ENCODE peak calls at places on chromosomes 12 and 14, in four cellular contexts. S is fibroblast of lung, Z is left ventricle myocardium inferior, V is GM12878. Y is an unnamed sample.

GRCh38 chr12:75656650-75657049 is 145.2 kb upstream of the KRR1 start:
- DNase-seq in S (peak; percentile 88), Z (no peak), V (no peak), Y (no peak)

GRCh38 chr14:82488473-82488872 is 954.8 kb upstream of the SEL1L start:
- DNase-seq in S (no peak), Z (no peak), V (no peak), Y (no peak)

GRCh38 chr12:27615331-27615891 is 80.8 kb upstream of the REP15 start:
- DNase-seq in S (peak; percentile 89), Z (no peak), V (no peak), Y (no peak)

GRCh38 chr14:94054401-94054800 is 26.6 kb downstream of the DDX24 start:
- DNase-seq in S (no peak), Z (no peak), V (no peak), Y (no peak)

GRCh38 chr12:107512391-107512790 is 173.2 kb upstream of the PWP1 start:
- DNase-seq in S (peak; percentile 46), Z (no peak), V (no peak), Y (no peak)

GRCh38 chr14:61586539-61587396 is 108.5 kb upstream of the HIF1A start:
- DNase-seq in S (peak; percentile 73), Z (no peak), V (no peak), Y (no peak)

GRCh38 chr14:104998801-104999200 is 13.2 kb downstream of the CLBA1 start:
- DNase-seq in S (no peak), Z (no peak), V (no peak), Y (no peak)

GRCh38 chr12:55072093-55072492 is 52.3 kb downstream of the NEUROD4 start:
- DNase-seq in S (peak; percentile 5), Z (peak; percentile 55), V (no peak), Y (peak; percentile 76)

GRCh38 chr12:110640275-110641025 is 26.5 kb downstream of the TCTN1 start:
- DNase-seq in S (no peak), Z (peak; percentile 74), V (no peak), Y (no peak)

GRCh38 chr12:30166416-30166815 is 382.7 kb upstream of the TMTC1 start:
- DNase-seq in S (peak; percentile 82), Z (no peak), V (no peak), Y (no peak)

GRCh38 chr14:69355955-69356321 is 42.2 kb downstream of the ERH start:
- DNase-seq in S (peak; percentile 84), Z (no peak), V (no peak), Y (no peak)

GRCh38 chr12:26271889-26272492 is 76.6 kb downstream of the SSPN start:
- DNase-seq in S (peak; percentile 94), Z (peak; percentile 82), V (peak; percentile 69), Y (peak; percentile 84)

GRCh38 chr14:104239185-104239775 is 100.9 kb downstream of the KIF26A start:
- DNase-seq in S (no peak), Z (no peak), V (no peak), Y (no peak)

GRCh38 chr14:100293497-100294212 is 12.6 kb downstream of the SLC25A29 start:
- DNase-seq in S (no peak), Z (no peak), V (no peak), Y (no peak)

GRCh38 chr14:92956961-92957360 is 34.0 kb downstream of the CHGA start:
- DNase-seq in S (no peak), Z (no peak), V (no peak), Y (no peak)

GRCh38 chr12:58919271-58920101 is 818 bp downstream of the LRIG3 start:
- DNase-seq in S (peak; percentile 68), Z (no peak), V (no peak), Y (peak; percentile 80)

GRCh38 chr12:77736219-77736965 is 94.3 kb upstream of the NAV3 start:
- DNase-seq in S (no peak), Z (no peak), V (no peak), Y (no peak)

GRCh38 chr14:31243860-31244259 is 36.3 kb upstream of the HECTD1 start:
- DNase-seq in S (no peak), Z (no peak), V (no peak), Y (no peak)

GRCh38 chr14:75452324-75452723 is 24.5 kb downstream of the JDP2 start:
- DNase-seq in S (no peak), Z (peak; percentile 33), V (no peak), Y (no peak)

DNA sequence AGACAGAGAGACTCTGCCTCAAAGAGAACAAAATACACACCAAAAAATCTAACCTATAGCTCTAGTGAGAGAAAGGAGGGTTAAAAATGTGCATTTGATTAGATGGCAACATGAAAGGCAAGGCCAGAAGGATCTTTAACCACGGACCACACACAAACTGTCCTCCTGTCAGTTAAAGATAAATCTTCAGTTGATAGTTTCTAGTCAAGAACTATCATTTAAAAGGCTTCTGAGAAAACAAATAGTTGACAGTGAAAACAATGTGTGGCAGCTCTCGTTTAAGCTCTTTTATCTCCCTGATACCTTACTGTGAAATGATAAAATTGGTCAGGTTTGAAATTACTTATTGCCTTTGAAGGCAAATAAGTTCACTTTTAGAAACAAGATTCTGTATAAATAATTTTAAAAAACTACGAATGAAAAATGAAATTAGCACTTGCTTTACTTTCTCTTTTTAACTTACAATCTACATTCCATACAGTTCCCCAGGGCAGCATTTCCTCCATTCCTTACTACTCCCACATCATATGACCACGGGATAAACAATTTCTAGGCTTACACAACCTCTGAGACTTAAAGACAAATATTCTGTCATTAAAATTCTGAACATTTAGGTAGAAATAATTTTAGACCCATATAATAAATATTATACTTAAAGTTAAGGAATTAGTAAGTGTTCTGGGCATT is 71.4 kb upstream of the GNPNAT1 start:
- DNase-seq in S (peak; percentile 85), Z (no peak), V (no peak), Y (no peak)
- TF ChIP-seq CTCF in S (no peak), Z (no peak), V (no peak), Y (no peak)

DNA sequence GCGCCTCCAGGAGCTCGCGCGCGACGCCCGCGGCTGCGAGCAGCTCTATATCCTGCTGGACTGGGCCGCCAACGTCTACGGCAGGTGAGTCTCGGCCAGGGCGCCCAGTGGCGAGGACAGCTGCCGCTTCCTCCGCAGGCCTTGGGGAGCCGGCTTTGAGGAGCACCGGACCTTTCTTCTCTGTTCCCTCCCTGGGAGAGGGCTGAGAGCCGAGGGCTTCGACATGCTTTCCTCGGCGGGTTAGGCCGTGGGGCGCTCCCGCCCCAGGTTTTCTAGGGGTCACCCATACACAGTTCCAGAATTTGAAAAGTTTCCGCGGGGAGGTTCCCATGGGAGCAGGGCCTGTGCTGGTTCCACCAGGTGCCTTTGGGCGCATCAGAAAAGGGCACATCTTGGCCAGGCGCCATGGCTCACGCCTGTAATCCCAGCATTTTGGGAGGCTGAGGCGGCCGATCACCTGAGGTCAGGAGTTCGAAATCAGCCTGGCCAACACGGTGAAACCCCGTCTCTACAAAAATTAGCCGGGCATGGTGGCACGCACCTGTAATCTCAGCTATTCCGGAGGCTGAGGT is 8.2 kb downstream of the EXOC3L4 start:
- DNase-seq in S (no peak), Z (no peak), V (no peak), Y (no peak)
- H3K4me3 ChIP-seq in S (no peak overlapping the region), Z (peak overlapping the region; percentile 51), V (no peak overlapping the region), Y (no peak overlapping the region)

DNA sequence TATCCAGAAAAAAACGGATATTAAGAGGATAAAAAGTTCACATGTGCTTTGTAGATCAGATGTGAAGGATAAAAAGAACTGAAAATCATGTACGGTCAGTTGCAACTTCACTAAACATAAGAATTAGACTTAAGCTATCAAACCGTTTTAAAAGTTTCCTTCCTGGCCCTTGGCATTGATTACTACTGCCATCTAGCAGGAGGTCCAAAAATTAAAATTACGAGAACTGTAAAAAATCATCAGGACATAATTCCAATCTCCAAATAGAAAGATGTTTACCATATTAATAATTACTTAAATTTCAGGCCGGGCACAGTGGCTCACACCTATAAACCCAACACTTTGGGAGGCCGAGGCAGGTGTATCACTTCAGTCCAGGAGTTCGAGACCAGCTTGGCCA is 7.9 kb downstream of the WDR89 start:
- DNase-seq in S (no peak), Z (no peak), V (no peak), Y (no peak)
- TF ChIP-seq CTCF in S (peak; percentile 23), Z (no peak), V (no peak), Y (no peak)

GRCh38 chr12:4812621-4813327 is 92.6 kb downstream of the GALNT8 start:
- DNase-seq in S (no peak), Z (no peak), V (no peak), Y (no peak)
- H3K4me3 ChIP-seq in S (no peak overlapping the region), Z (no peak overlapping the region), V (no peak overlapping the region), Y (no peak overlapping the region)

GRCh38 chr12:92506460-92506859 is 196.3 kb upstream of the PLEKHG7 start:
- DNase-seq in S (no peak), Z (no peak), V (no peak), Y (no peak)
- TF ChIP-seq CTCF in S (no peak), Z (peak; percentile 14), V (no peak), Y (no peak)

GRCh38 chr12:3127832-3128231 is 50.7 kb downstream of the TSPAN9 start:
- DNase-seq in S (peak; percentile 53), Z (no peak), V (no peak), Y (no peak)

GRCh38 chr12:3128498-3129293 is 51.5 kb downstream of the TSPAN9 start:
- DNase-seq in S (no peak), Z (no peak), V (no peak), Y (no peak)

GRCh38 chr12:3130053-3130805 is 53.0 kb downstream of the TSPAN9 start:
- DNase-seq in S (no peak), Z (peak; percentile 46), V (no peak), Y (no peak)

GRCh38 chr12:3131129-3131528 is 54.0 kb downstream of the TSPAN9 start:
- DNase-seq in S (no peak), Z (no peak), V (no peak), Y (no peak)

DNA sequence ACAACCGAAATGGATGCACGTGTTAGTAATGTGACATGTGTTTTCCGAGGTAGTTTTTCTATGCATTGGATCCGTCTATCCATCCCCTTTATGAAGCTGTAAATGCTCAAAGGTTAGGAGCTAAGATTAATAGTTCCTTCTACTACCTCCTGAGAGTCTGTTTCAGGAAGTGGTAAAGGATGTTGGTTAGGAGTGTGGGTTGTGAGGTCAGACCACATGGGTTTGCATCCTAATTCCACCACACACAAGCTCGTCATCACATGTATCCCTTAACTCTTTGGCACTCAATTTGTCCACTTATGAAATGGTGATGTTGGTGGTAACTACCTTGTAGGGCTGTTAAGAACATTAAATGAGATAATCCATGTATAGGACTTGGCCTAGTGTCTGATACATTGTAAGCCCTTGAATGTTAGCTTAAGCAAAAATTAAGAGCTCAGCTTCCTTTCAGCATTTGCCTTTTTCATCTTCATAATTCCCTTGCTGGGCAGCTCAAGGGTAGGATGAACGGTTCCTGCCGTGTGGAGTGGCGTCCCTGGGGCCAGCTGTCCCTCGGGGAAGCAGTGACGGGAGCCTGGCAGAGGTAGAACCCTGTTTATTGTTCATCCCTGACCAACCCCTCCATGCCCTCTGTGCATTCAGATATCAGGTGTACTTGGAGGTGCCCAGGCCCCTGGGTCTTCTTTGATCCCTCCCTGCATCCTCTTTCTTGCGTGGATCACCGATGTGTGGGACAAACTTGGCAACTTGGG is 52.3 kb downstream of the TSPAN9 start:
- DNase-seq in S (peak; percentile 94), Z (no peak), V (peak; percentile 25), Y (peak; percentile 33)
- H3K4me3 ChIP-seq in S (no peak overlapping the region), Z (peak overlapping the region; percentile 43), V (no peak overlapping the region), Y (no peak overlapping the region)

GRCh38 chr12:19576421-19576925 is 137.2 kb downstream of the AEBP2 start:
- DNase-seq in S (no peak), Z (no peak), V (no peak), Y (no peak)

GRCh38 chr12:19574606-19575005 is 135.3 kb downstream of the AEBP2 start:
- DNase-seq in S (no peak), Z (no peak), V (no peak), Y (peak; percentile 6)

GRCh38 chr12:19575307-19576243 is 136.3 kb downstream of the AEBP2 start:
- DNase-seq in S (peak; percentile 84), Z (peak; percentile 53), V (no peak), Y (no peak)

GRCh38 chr12:19573866-19574265 is 134.6 kb downstream of the AEBP2 start:
- DNase-seq in S (no peak), Z (no peak), V (no peak), Y (no peak)

GRCh38 chr12:19572920-19573558 is 133.7 kb downstream of the AEBP2 start:
- DNase-seq in S (peak; percentile 52), Z (no peak), V (no peak), Y (peak; percentile 69)
- TF ChIP-seq CTCF in S (peak; percentile 57), Z (peak; percentile 38), V (peak; percentile 67), Y (peak; percentile 67)

Y was measured in GM12865.